ENCODE peak calls at places on chromosomes 13 and 19, in seven cellular contexts. R is stimulated activated CD8-positive, alpha-beta memory T cell treated with anti-CD3 and anti-CD28 coated beads, Interleukin-7, amount 100 ng/mL, for 1 hour; O is dorsolateral prefrontal cortex; U is cardiac muscle cell; G is activated CD4-positive, alpha-beta T cell treated with anti-CD3 and anti-CD28 coated beads, Interleukin-2, amount 10 ng/mL, durations not matched to agents 7 days and 5 days; Y is effector CD4-positive, alpha-beta T cell; P is NCI-H460. I is an unnamed sample.

GRCh38 chr13:42803563-42804212 is 22.3 kb downstream of the FAM216B start:
- DNase-seq in U (no peak), Y (no peak), O (no peak), G (no peak), P (no peak), R (no peak), I (no peak)

GRCh38 chr19:43595605-43595998 is 332 bp downstream of the IRGQ start:
- DNase-seq in Y (no peak), G (no peak), U (no peak), P (no peak), R (no peak), O (no peak), I (no peak)

GRCh38 chr19:55973982-55974381 is 12.6 kb upstream of the NLRP5 start:
- DNase-seq in Y (no peak), R (no peak), G (no peak), P (no peak), O (no peak), U (no peak), I (no peak)

GRCh38 chr13:38394777-38395504 is 45.3 kb downstream of the UFM1 start:
- DNase-seq in U (no peak), R (no peak), O (no peak), P (no peak), Y (no peak), G (no peak), I (no peak)

GRCh38 chr19:4053423-4054324 is 13.0 kb downstream of the ZBTB7A start:
- DNase-seq in U (no peak), O (no peak), Y (no peak), P (no peak), R (no peak), G (no peak), I (no peak)

GRCh38 chr19:35556025-35556590 is 7.3 kb downstream of the ATP4A start:
- DNase-seq in U (no peak), G (no peak), R (no peak), Y (no peak), P (no peak), O (no peak), I (no peak)

GRCh38 chr19:4688587-4688986 is 18.4 kb upstream of the MYDGF start:
- DNase-seq in O (no peak), P (no peak), G (no peak), Y (no peak), R (no peak), U (no peak), I (no peak)

GRCh38 chr13:44471686-44472085 is 98.1 kb downstream of the SERP2 start:
- DNase-seq in P (no peak), O (no peak), R (no peak), Y (no peak), G (no peak), U (no peak), I (no peak)

GRCh38 chr19:14497347-14497921 is 1.5 kb upstream of the GIPC1 start:
- DNase-seq in U (peak), P (no peak), O (no peak), Y (no peak), G (no peak), R (no peak), I (no peak)

GRCh38 chr13:20387441-20387971 is 138.2 kb downstream of the CRYL1 start:
- DNase-seq in Y (no peak), O (no peak), G (no peak), P (no peak), R (no peak), U (no peak), I (no peak)

GRCh38 chr19:4523306-4524110 is 5.2 kb upstream of the PLIN4 start:
- DNase-seq in P (peak), U (peak), Y (no peak), G (peak), O (no peak), R (no peak), I (peak)

GRCh38 chr13:44308352-44308751 is 65.3 kb upstream of the SERP2 start:
- DNase-seq in O (no peak), R (no peak), Y (no peak), G (no peak), P (no peak), U (no peak), I (no peak)

GRCh38 chr13:34031629-34032028 is 213.7 kb downstream of the RFC3 start:
- DNase-seq in Y (no peak), R (no peak), P (no peak), O (no peak), U (no peak), G (no peak), I (no peak)

GRCh38 chr13:109628251-109628699 is 158.1 kb downstream of the IRS2 start:
- DNase-seq in R (no peak), O (no peak), Y (no peak), U (no peak), P (no peak), G (no peak), I (peak)

I was measured in Panc1.